ENCODE peak calls at places on chromosome 12, in four cellular contexts. Z, C, I and S are unnamed samples.

GRCh38 chr12:4535871-4536270 is 2.8 kb upstream of the RAD51AP1 start:
- DNase-seq in Z (no peak), C (no peak), I (no peak), S (no peak)

GRCh38 chr12:106299193-106299794 is 3.2 kb upstream of the TCP11L2 start:
- DNase-seq in Z (no peak), C (no peak), I (no peak), S (no peak)

GRCh38 chr12:28114488-28114887 is 75.8 kb upstream of the CCDC91 start:
- DNase-seq in Z (peak; percentile 86), C (no peak), I (no peak), S (no peak)

GRCh38 chr12:1474567-1475153 is 119.7 kb downstream of the FBXL14 start:
- DNase-seq in Z (peak; percentile 67), C (no peak), I (peak; percentile 64), S (no peak)

GRCh38 chr12:54413284-54414190 is 5.5 kb downstream of the ITGA5 start:
- DNase-seq in Z (no peak), C (no peak), I (no peak), S (no peak)

GRCh38 chr12:73726881-73727280 is 810.8 kb upstream of the ATXN7L3B start:
- DNase-seq in Z (no peak), C (no peak), I (no peak), S (no peak)

GRCh38 chr12:53613821-53614220 is 12.4 kb downstream of the ATF7 start:
- DNase-seq in Z (no peak), C (no peak), I (no peak), S (no peak)

GRCh38 chr12:1527789-1528188 is 66.6 kb downstream of the FBXL14 start:
- DNase-seq in Z (peak; percentile 66), C (no peak), I (no peak), S (no peak)

GRCh38 chr12:41185946-41186345 is 2.2 kb upstream of the PDZRN4 start:
- DNase-seq in Z (no peak), C (no peak), I (no peak), S (no peak)

GRCh38 chr12:12723681-12724420 is 6.7 kb downstream of the CDKN1B start:
- DNase-seq in Z (peak; percentile 23), C (peak; percentile 44), I (peak; percentile 45), S (peak; percentile 58)

GRCh38 chr12:46524778-46525177 is 152.2 kb upstream of the SLC38A2 start:
- DNase-seq in Z (no peak), C (no peak), I (peak; percentile 21), S (no peak)

GRCh38 chr12:1662761-1663439 is 28.0 kb upstream of the ADIPOR2 start:
- DNase-seq in Z (no peak), C (peak; percentile 70), I (peak; percentile 96), S (no peak)

DNA sequence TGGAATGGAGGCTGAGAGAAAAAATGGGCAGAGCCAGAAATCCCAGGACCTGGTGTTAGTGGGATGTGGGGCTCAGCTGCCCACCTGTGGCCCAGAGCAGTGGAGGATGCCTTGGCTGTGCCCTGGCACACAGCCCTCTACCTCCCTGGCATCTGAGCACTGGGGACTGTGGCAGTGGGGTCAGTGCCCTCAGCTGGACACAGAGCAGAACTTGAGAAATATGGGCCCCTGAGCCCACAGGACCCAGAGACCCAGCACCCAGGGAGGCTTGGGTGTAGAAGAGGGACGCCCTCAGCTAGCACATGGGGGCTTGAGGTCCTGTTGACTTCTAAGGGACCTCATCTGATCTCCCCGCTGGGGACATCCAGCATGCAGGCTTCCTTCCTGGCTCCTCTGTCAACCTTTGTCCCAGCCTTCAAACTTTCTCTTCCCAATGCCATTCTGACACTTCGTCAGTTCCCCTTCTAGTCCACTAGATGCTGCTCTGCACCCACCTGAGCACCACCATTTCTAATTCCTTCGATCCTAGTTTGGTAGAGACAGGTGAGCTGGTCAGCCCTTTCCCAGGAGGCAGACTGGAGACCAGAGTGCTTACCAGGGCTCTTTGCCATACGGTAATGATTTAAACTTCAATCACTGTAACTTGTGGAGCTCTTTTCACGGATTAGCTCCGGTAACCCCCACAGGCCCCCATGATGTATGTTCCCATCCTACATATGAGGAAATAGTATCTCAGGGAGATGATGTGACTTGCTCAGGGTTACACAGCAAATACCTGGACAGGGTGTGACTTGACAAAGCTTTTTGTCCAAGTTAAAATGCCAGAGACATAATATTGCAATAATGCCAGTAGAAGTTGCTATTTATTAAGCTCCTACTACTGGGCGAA is 143.7 kb downstream of the ASCL4 start:
- DNase-seq in Z (peak; percentile 67), C (no peak), I (peak; percentile 89), S (no peak)
- TF ChIP-seq CTCF in Z (peak; percentile 84), C (peak; percentile 79), I (peak; percentile 77), S (no peak)

GRCh38 chr12:49283541-49284429 is 11.2 kb upstream of the PRPH start:
- DNase-seq in Z (no peak), C (no peak), I (peak; percentile 47), S (no peak)
- TF ChIP-seq CTCF in Z (no peak), C (no peak), I (peak; percentile 32), S (no peak)

GRCh38 chr12:9381619-9382018 is 173.4 kb upstream of the PZP start:
- DNase-seq in Z (no peak), C (no peak), I (no peak), S (no peak)

GRCh38 chr12:9383585-9383984 is 175.4 kb upstream of the PZP start:
- DNase-seq in Z (no peak), C (no peak), I (no peak), S (no peak)

GRCh38 chr12:9379023-9379742 is 171.0 kb upstream of the PZP start:
- DNase-seq in Z (no peak), C (no peak), I (no peak), S (no peak)

GRCh38 chr12:9380650-9381049 is 172.5 kb upstream of the PZP start:
- DNase-seq in Z (no peak), C (no peak), I (no peak), S (no peak)

GRCh38 chr12:9378430-9378835 is 170.2 kb upstream of the PZP start:
- DNase-seq in Z (peak; percentile 38), C (no peak), I (peak; percentile 64), S (no peak)
- TF ChIP-seq CTCF in Z (peak; percentile 55), C (peak; percentile 55), I (peak; percentile 64), S (no peak)

GRCh38 chr12:124162151-124163110 is 132.5 kb upstream of the RFLNA start:
- DNase-seq in Z (peak; percentile 43), C (no peak), I (no peak), S (no peak)
- TF ChIP-seq CTCF in Z (peak; percentile 46), C (no peak), I (peak; percentile 39), S (no peak)